ENCODE peak calls at places on chromosomes 16 and 17, in seven cellular contexts. A, V, K, R, N, H and P are unnamed samples.

GRCh38 chr17:27379863-27380533 is 76.2 kb upstream of the KSR1 start:
- DNase-seq in A (no peak), V (peak; percentile 27), K (no peak), R (peak; percentile 18), N (no peak), H (peak; percentile 42), P (peak; percentile 67)

GRCh38 chr17:59406808-59407381 is 75.4 kb downstream of the YPEL2 start:
- DNase-seq in A (no peak), V (no peak), K (no peak), R (no peak), N (no peak), H (no peak), P (no peak)

GRCh38 chr17:51322390-51323029 is 62.2 kb downstream of the UTP18 start:
- DNase-seq in A (peak; percentile 55), V (peak; percentile 39), K (no peak), R (peak; percentile 88), N (peak; percentile 30), H (no peak), P (no peak)

GRCh38 chr16:30903596-30903995 is 7.2 kb downstream of the CTF1 start:
- DNase-seq in A (no peak), V (no peak), K (no peak), R (no peak), N (no peak), H (no peak), P (no peak)

GRCh38 chr17:78708510-78708973 is 73.5 kb downstream of the CYTH1 start:
- DNase-seq in A (peak; percentile 83), V (peak; percentile 62), K (peak; percentile 61), R (peak; percentile 85), N (peak; percentile 99), H (peak; percentile 63), P (peak; percentile 70)

GRCh38 chr16:4776141-4776705 is 9.3 kb upstream of the ZNF500 start:
- DNase-seq in A (no peak), V (no peak), K (no peak), R (no peak), N (no peak), H (no peak), P (no peak)

GRCh38 chr17:1880851-1881630 is 51.2 kb downstream of the RPA1 start:
- DNase-seq in A (no peak), V (no peak), K (no peak), R (no peak), N (no peak), H (no peak), P (peak; percentile 30)

GRCh38 chr16:720507-720989 is 398 bp upstream of the ANTKMT start:
- DNase-seq in A (peak; percentile 73), V (no peak), K (no peak), R (peak; percentile 73), N (peak; percentile 72), H (peak; percentile 65), P (peak; percentile 57)

GRCh38 chr17:62672957-62673356 is 45.5 kb downstream of the MRC2 start:
- DNase-seq in A (no peak), V (no peak), K (no peak), R (no peak), N (no peak), H (no peak), P (no peak)

GRCh38 chr16:85659805-85660511 is 28.8 kb downstream of the GINS2 start:
- DNase-seq in A (peak; percentile 85), V (peak; percentile 36), K (peak; percentile 52), R (peak; percentile 81), N (peak; percentile 88), H (peak; percentile 67), P (peak; percentile 74)

GRCh38 chr16:66696669-66697630 is at the start of gene CMTM4:
- DNase-seq in A (peak; percentile 86), V (peak; percentile 88), K (peak; percentile 62), R (peak; percentile 90), N (peak; percentile 84), H (peak; percentile 85), P (peak; percentile 85)

GRCh38 chr17:46167267-46167666 is 26.0 kb downstream of the KANSL1 start:
- DNase-seq in A (no peak), V (no peak), K (no peak), R (no peak), N (no peak), H (no peak), P (no peak)

GRCh38 chr16:81625544-81626152 is 153.4 kb upstream of the PLCG2 start:
- DNase-seq in A (no peak), V (peak; percentile 91), K (no peak), R (no peak), N (no peak), H (peak; percentile 38), P (peak; percentile 62)

GRCh38 chr16:21656795-21657768 is 4.7 kb upstream of the IGSF6 start:
- DNase-seq in A (no peak), V (peak; percentile 30), K (peak; percentile 29), R (peak; percentile 81), N (peak; percentile 74), H (peak; percentile 38), P (peak; percentile 36)

GRCh38 chr16:17784073-17784472 is 313.3 kb upstream of the XYLT1 start:
- DNase-seq in A (no peak), V (peak; percentile 34), K (no peak), R (peak; percentile 86), N (no peak), H (no peak), P (no peak)

GRCh38 chr16:927406-927805 is 43.4 kb downstream of the LMF1 start:
- DNase-seq in A (no peak), V (no peak), K (no peak), R (no peak), N (no peak), H (no peak), P (no peak)

GRCh38 chr17:34299918-34300600 is 14.5 kb downstream of the CCL11 start:
- DNase-seq in A (no peak), V (no peak), K (no peak), R (no peak), N (no peak), H (no peak), P (no peak)

GRCh38 chr16:31700530-31701388 is 172.8 kb upstream of the ZNF267 start:
- DNase-seq in A (no peak), V (peak; percentile 86), K (peak; percentile 91), R (peak; percentile 97), N (no peak), H (peak; percentile 95), P (peak; percentile 96)

GRCh38 chr16:66128363-66128725 is 238.1 kb upstream of the CDH5 start:
- DNase-seq in A (no peak), V (no peak), K (no peak), R (no peak), N (no peak), H (no peak), P (no peak)

GRCh38 chr16:57049678-57050077 is 42.7 kb upstream of the CPNE2 start:
- DNase-seq in A (no peak), V (no peak), K (no peak), R (no peak), N (no peak), H (no peak), P (no peak)

DNA sequence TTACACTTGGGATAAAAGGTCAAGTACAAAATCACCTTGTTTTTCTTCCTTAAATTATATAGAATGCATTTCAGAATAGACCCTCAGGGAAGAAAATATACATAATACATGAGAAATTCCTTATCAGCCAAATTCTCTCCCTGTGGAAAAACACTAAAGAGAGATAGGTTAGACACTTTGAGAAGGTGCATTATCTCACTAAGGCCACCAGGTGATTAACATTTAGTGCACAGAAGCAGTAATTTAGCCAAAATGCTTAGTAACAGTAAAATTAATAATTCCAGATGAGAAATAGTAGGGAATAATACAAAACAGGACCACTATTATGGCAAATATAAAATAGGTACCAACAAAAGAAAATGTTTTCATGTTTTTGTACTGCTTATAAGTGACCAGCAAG is 185.3 kb upstream of the C17orf78 start:
- DNase-seq in A (no peak), V (no peak), K (no peak), R (no peak), N (peak; percentile 28), H (no peak), P (no peak)
- TF ChIP-seq CTCF in A (peak; percentile 45), V (peak; percentile 15), K (no peak), R (no peak), N (no peak), H (no peak), P (no peak)

DNA sequence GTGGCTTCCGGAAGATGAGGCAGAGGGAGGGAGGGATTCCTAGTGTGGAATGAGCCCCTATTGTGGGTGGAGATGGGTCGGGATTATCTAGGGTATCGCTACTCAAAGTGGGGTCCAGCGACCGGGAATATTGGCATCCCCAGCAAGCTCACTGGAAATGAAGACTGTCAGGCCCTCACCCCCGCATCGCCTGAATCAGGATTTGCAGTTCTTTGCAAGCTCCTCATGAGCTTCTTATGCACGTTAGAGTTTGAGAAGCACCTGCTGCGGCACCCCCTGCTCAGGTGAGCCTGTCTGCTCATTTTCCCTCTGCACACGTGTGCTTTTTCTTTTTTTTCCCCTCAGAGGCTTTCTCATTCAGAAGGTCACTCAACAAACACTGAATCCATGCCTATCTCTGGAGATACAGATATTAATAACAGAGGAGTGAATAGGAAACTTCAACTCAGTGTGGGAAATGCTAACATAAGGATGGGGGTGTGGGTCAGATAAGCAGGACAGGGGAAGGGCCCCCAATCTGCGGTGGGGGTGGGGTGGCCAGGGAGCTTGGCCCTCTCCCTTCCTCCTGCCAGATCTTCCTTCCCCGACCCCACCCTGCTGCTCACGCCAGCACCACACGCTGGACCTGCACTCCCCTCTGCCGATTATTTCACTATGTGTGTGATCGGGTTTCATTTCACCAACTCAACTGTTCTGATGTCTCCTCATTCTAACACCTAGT is 67.7 kb upstream of the NFAT5 start:
- DNase-seq in A (no peak), V (no peak), K (no peak), R (no peak), N (no peak), H (no peak), P (no peak)
- H3K4me1 ChIP-seq in A (no peaks in the 10 kb centered on the region), V (no peaks in the 10 kb centered on the region), K (no peaks in the 10 kb centered on the region), R (no peaks in the 10 kb centered on the region), N (peaks cover 7% of the 10 kb centered on the region), H (no peaks in the 10 kb centered on the region), P (peaks cover 11% of the 10 kb centered on the region)

GRCh38 chr16:76669288-76669687 is 392.1 kb downstream of the CNTNAP4 start:
- DNase-seq in A (no peak), V (no peak), K (no peak), R (no peak), N (no peak), H (no peak), P (no peak)

GRCh38 chr16:76665571-76666275 is 388.5 kb downstream of the CNTNAP4 start:
- DNase-seq in A (no peak), V (no peak), K (no peak), R (no peak), N (peak; percentile 1), H (no peak), P (no peak)

GRCh38 chr16:76670125-76670857 is 393.1 kb downstream of the CNTNAP4 start:
- DNase-seq in A (no peak), V (no peak), K (no peak), R (no peak), N (no peak), H (no peak), P (no peak)

GRCh38 chr16:76668207-76668725 is 391.1 kb downstream of the CNTNAP4 start:
- DNase-seq in A (peak; percentile 58), V (no peak), K (no peak), R (peak; percentile 66), N (no peak), H (no peak), P (no peak)
- TF ChIP-seq CTCF in A (peak; percentile 66), V (no peak), K (no peak), R (peak; percentile 79), N (no peak), H (no peak), P (no peak)

DNA sequence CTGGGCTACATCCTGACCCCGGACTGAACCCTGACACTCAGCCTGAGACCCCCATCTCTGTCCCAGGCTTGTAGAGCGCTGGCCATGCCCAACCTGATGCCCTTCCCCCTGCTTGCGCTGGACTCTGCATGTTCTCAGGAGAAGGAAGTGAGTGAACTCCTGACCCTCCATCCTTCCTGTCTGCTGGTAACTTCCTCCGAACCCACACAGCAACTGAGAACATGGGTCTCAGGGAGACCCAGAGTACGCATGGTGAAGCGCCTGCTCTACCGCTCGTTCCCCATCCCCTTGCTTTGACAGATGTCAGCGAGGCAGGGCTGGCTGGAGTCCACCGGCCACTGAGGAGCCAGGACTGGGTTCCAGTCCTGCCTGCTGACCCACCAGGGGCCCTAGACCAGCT is 6.1 kb downstream of the CAMKK1 start:
- DNase-seq in A (no peak), V (no peak), K (no peak), R (no peak), N (no peak), H (peak; percentile 40), P (no peak)
- H3K4me1 ChIP-seq in A (peaks cover 2% of the 10 kb centered on the region), V (peaks cover 36% of the 10 kb centered on the region), K (peaks cover 27% of the 10 kb centered on the region), R (peaks cover 21% of the 10 kb centered on the region), N (peaks cover 63% of the 10 kb centered on the region), H (peaks cover 12% of the 10 kb centered on the region), P (peaks cover 29% of the 10 kb centered on the region)